ENCODE peak calls at places on chromosomes 1 and 21, in nine cellular contexts. U is stimulated activated naive CD8-positive, alpha-beta T cell treated with anti-CD3 and anti-CD28 coated beads, Interleukin-15, amount 100 ng/mL, for 72 hours; F is NCI-H774; Q is stimulated activated CD4-positive, alpha-beta T cell treated with anti-CD3 and anti-CD28 coated beads, Interleukin-12 subunit alpha, Interleukin-12 subunit beta, amount 100 ng/mL, for 4 hours; K is right lobe of liver; D is GM19239; S is GM13977; J is HFF-Myc; G is naive thymus-derived CD8-positive, alpha-beta T cell. V is an unnamed sample.

GRCh38 chr1:84505167-84506001 is 802 bp upstream of the SPATA1 start:
- DNase-seq in G (no peak), F (peak; percentile 67), S (no peak), K (peak; percentile 80), J (no peak), D (peak; percentile 18), U (peak; percentile 4), Q (no peak), V (peak; percentile 76)

GRCh38 chr21:15121655-15122120 is 56.9 kb upstream of the NRIP1 start:
- DNase-seq in G (no peak), F (peak; percentile 29), D (no peak), S (no peak), K (no peak), Q (no peak), U (no peak), J (no peak), V (no peak)

GRCh38 chr1:110605901-110606783 is at the start of gene KCNA2:
- DNase-seq in G (peak; percentile 11), D (no peak), U (peak; percentile 16), K (no peak), J (no peak), Q (no peak), F (no peak), S (peak; percentile 49), V (peak; percentile 43)

GRCh38 chr1:97337250-97338030 is 583.4 kb downstream of the DPYD start:
- DNase-seq in D (no peak), K (no peak), U (no peak), F (no peak), Q (no peak), G (no peak), J (no peak), S (no peak), V (no peak)

GRCh38 chr1:232291681-232292080 is 338.3 kb downstream of the SIPA1L2 start:
- DNase-seq in D (no peak), U (no peak), J (no peak), G (no peak), F (no peak), Q (no peak), S (no peak), K (no peak), V (no peak)

GRCh38 chr1:236868625-236869467 is 73.8 kb downstream of the MTR start:
- DNase-seq in F (peak; percentile 3), S (peak; percentile 42), J (no peak), Q (peak; percentile 17), G (peak; percentile 59), K (no peak), D (peak; percentile 36), U (peak; percentile 31), V (peak; percentile 50)

GRCh38 chr1:204591473-204592090 is 75.4 kb downstream of the MDM4 start:
- DNase-seq in U (no peak), S (no peak), Q (no peak), D (no peak), J (no peak), F (no peak), G (no peak), K (no peak), V (no peak)

GRCh38 chr1:25586181-25586588 is 30.4 kb upstream of the MAN1C1 start:
- DNase-seq in S (no peak), D (no peak), J (no peak), F (no peak), Q (no peak), U (no peak), K (no peak), G (no peak), V (no peak)

GRCh38 chr1:112061056-112061455 is 71.6 kb upstream of the KCND3 start:
- DNase-seq in S (no peak), J (no peak), G (no peak), F (no peak), U (no peak), D (no peak), Q (no peak), K (no peak), V (no peak)

GRCh38 chr1:209911746-209912145 is 26.3 kb upstream of the SYT14 start:
- DNase-seq in K (no peak), F (no peak), S (no peak), J (no peak), G (no peak), D (no peak), Q (no peak), U (no peak), V (no peak)

GRCh38 chr1:47533176-47534039 is 95.6 kb downstream of the FOXD2 start:
- DNase-seq in D (no peak), F (no peak), J (peak; percentile 57), U (peak; percentile 12), K (no peak), S (peak; percentile 32), G (no peak), Q (no peak), V (no peak)

GRCh38 chr1:153288634-153289275 is 24.0 kb downstream of the PGLYRP3 start:
- DNase-seq in G (no peak), D (no peak), U (peak; percentile 22), Q (peak; percentile 10), J (no peak), F (no peak), S (peak; percentile 54), K (no peak), V (peak; percentile 55)

GRCh38 chr1:230317823-230318819 is 108.0 kb downstream of the PGBD5 start:
- DNase-seq in J (no peak), K (peak; percentile 87), S (no peak), Q (no peak), U (no peak), F (no peak), D (no peak), G (no peak), V (no peak)

GRCh38 chr1:61093525-61094137 is 11.3 kb downstream of the NFIA start:
- DNase-seq in G (no peak), D (no peak), U (no peak), S (no peak), K (no peak), Q (no peak), J (no peak), F (no peak), V (no peak)

GRCh38 chr1:18109756-18110597 is 2.4 kb downstream of the IGSF21 start:
- DNase-seq in F (peak; percentile 4), K (peak; percentile 66), Q (peak; percentile 3), S (peak; percentile 49), D (no peak), U (peak; percentile 38), J (no peak), G (no peak), V (peak; percentile 27)

GRCh38 chr1:205523891-205524793 is 19.7 kb downstream of the CDK18 start:
- DNase-seq in U (peak; percentile 68), D (peak; percentile 69), Q (peak; percentile 73), S (peak; percentile 86), J (peak; percentile 55), F (peak; percentile 68), K (peak; percentile 72), G (peak; percentile 66), V (peak; percentile 82)

GRCh38 chr1:231630558-231631205 is 4.1 kb downstream of the DISC1 start:
- DNase-seq in U (no peak), D (no peak), Q (no peak), S (no peak), G (no peak), K (no peak), J (no peak), F (no peak), V (no peak)

GRCh38 chr21:37712204-37712934 is 203.9 kb downstream of the KCNJ6 start:
- DNase-seq in S (peak; percentile 65), Q (peak; percentile 21), U (peak; percentile 9), G (peak; percentile 6), K (peak; percentile 73), J (peak; percentile 71), F (peak; percentile 47), D (peak; percentile 54), V (peak; percentile 69)

GRCh38 chr1:226875641-226876295 is 5.4 kb downstream of the PSEN2 start:
- DNase-seq in S (no peak), F (peak; percentile 86), K (peak; percentile 59), Q (no peak), U (no peak), G (no peak), D (no peak), J (no peak), V (no peak)

GRCh38 chr1:61953790-61954150 is 211.5 kb downstream of the PATJ start:
- DNase-seq in G (no peak), K (no peak), S (no peak), D (no peak), J (no peak), U (no peak), Q (no peak), F (no peak), V (no peak)

GRCh38 chr1:38077523-38078147 is 31.0 kb upstream of the POU3F1 start:
- DNase-seq in J (no peak), G (no peak), U (no peak), D (no peak), F (no peak), S (no peak), Q (no peak), K (no peak), V (no peak)

GRCh38 chr1:84847253-84848247 is 45.5 kb downstream of the LPAR3 start:
- DNase-seq in G (peak; percentile 11), U (no peak), J (peak; percentile 97), D (no peak), F (peak; percentile 89), S (no peak), Q (no peak), K (peak; percentile 91), V (no peak)

GRCh38 chr1:3551290-3551678 is 60.0 kb downstream of the MEGF6 start:
- DNase-seq in S (no peak), J (no peak), U (no peak), Q (no peak), G (no peak), F (no peak), K (no peak), D (no peak), V (no peak)

GRCh38 chr1:173314656-173315055 is 107.5 kb upstream of the TNFSF4 start:
- DNase-seq in S (no peak), D (no peak), J (no peak), U (no peak), K (no peak), F (no peak), Q (no peak), G (no peak), V (no peak)

GRCh38 chr1:63923302-63923701 is 149.5 kb downstream of the ROR1 start:
- DNase-seq in Q (no peak), F (no peak), U (no peak), J (no peak), S (no peak), K (no peak), G (no peak), D (no peak), V (no peak)

GRCh38 chr1:85830837-85831236 is 122.6 kb upstream of the ZNHIT6 start:
- DNase-seq in S (no peak), Q (no peak), D (no peak), K (no peak), G (no peak), U (no peak), J (no peak), F (no peak), V (no peak)

GRCh38 chr1:29513357-29513756 is 277.0 kb downstream of the PTPRU start:
- DNase-seq in D (peak; percentile 32), K (no peak), S (peak; percentile 45), J (peak; percentile 63), Q (no peak), U (no peak), F (no peak), G (no peak), V (peak; percentile 30)

GRCh38 chr1:166418344-166418895 is 251.6 kb upstream of the FAM78B start:
- DNase-seq in K (no peak), F (no peak), U (no peak), J (no peak), G (no peak), D (no peak), Q (no peak), S (no peak), V (no peak)

GRCh38 chr1:174964261-174964984 is 35.3 kb upstream of the CACYBP start:
- DNase-seq in S (no peak), J (no peak), K (no peak), D (no peak), Q (no peak), U (peak; percentile 12), G (peak; percentile 58), F (no peak), V (no peak)

GRCh38 chr1:34928066-34928864 is 1.2 kb downstream of the DLGAP3 start:
- DNase-seq in U (no peak), J (no peak), Q (no peak), F (no peak), K (no peak), D (no peak), S (no peak), G (no peak), V (no peak)

GRCh38 chr21:41359289-41359688 is 2.5 kb upstream of the MX2 start:
- DNase-seq in K (no peak), S (no peak), Q (no peak), D (no peak), J (no peak), F (no peak), U (no peak), G (no peak), V (no peak)

V was measured in GM20000.